ENCODE peak calls at places on chromosomes 7 and 10, in five cellular contexts. N is nucleus accumbens, C is activated gamma-delta T cell treated with Interleukin-2 at 50 U/mL for 16 hours, J is astrocyte of the cerebellum, Q is NCI-H1048. H is an unnamed sample.

GRCh38 chr7:108497082-108497725 is 28.7 kb downstream of the PNPLA8 start:
- DNase-seq in N (no peak), C (peak; percentile 50), J (peak; percentile 32), Q (peak; percentile 11), H (peak; percentile 31)

GRCh38 chr10:131094406-131095108 is 217.0 kb downstream of the TCERG1L start:
- DNase-seq in N (no peak), C (no peak), J (no peak), Q (no peak), H (no peak)

GRCh38 chr7:30936650-30937245 is 25.1 kb downstream of the AQP1 start:
- DNase-seq in N (no peak), C (no peak), J (no peak), Q (no peak), H (no peak)

GRCh38 chr7:135678612-135679575 is 16.6 kb downstream of the STMP1 start:
- DNase-seq in N (no peak), C (no peak), J (peak; percentile 98), Q (no peak), H (no peak)

GRCh38 chr10:112226439-112227248 is 43.1 kb upstream of the GPAM start:
- DNase-seq in N (no peak), C (no peak), J (no peak), Q (no peak), H (no peak)

GRCh38 chr7:77271766-77272165 is 72.1 kb upstream of the FGL2 start:
- DNase-seq in N (no peak), C (no peak), J (no peak), Q (no peak), H (no peak)

GRCh38 chr7:25495342-25495855 is 267.1 kb upstream of the NPVF start:
- DNase-seq in N (no peak), C (no peak), J (no peak), Q (no peak), H (no peak)

GRCh38 chr10:63343476-63343875 is 122.3 kb downstream of the JMJD1C start:
- DNase-seq in N (no peak), C (no peak), J (peak; percentile 8), Q (no peak), H (no peak)

GRCh38 chr7:29976673-29977072 is 12.9 kb downstream of the SCRN1 start:
- DNase-seq in N (peak; percentile 14), C (no peak), J (peak; percentile 44), Q (no peak), H (no peak)

GRCh38 chr10:34200355-34200901 is 614.7 kb downstream of the PARD3 start:
- DNase-seq in N (no peak), C (no peak), J (no peak), Q (no peak), H (no peak)

GRCh38 chr7:70215491-70215890 is 617.2 kb downstream of the AUTS2 start:
- DNase-seq in N (no peak), C (no peak), J (no peak), Q (no peak), H (no peak)

H was measured in activated T-cell treated with anti-CD3 and anti-CD28 coated beads, Interleukin-2, amount 50 U/mL, for 48 hours.